ENCODE peak calls at places on chromosomes 4 and X, in five cellular contexts. D, O, E, R and P are unnamed samples.

GRCh38 chr4:16027626-16028025 is 56.2 kb downstream of the PROM1 start:
- DNase-seq in D (no peak), O (no peak), E (no peak), R (no peak), P (peak; percentile 63)

GRCh38 chr4:41360214-41360910 is 103.6 kb downstream of the UCHL1 start:
- DNase-seq in D (peak; percentile 60), O (no peak), E (peak; percentile 83), R (no peak), P (peak; percentile 7)

GRCh38 chr4:159776915-159777314 is 674.0 kb downstream of the RAPGEF2 start:
- DNase-seq in D (no peak), O (no peak), E (no peak), R (no peak), P (no peak)

GRCh38 chr4:98536631-98537030 is 121.8 kb downstream of the TSPAN5 start:
- DNase-seq in D (no peak), O (no peak), E (no peak), R (no peak), P (no peak)

GRCh38 chr4:16437836-16438235 is 211.6 kb upstream of the TAPT1 start:
- DNase-seq in D (no peak), O (no peak), E (no peak), R (no peak), P (peak; percentile 27)

GRCh38 chr4:3107271-3108185 is 33.0 kb downstream of the HTT start:
- DNase-seq in D (no peak), O (no peak), E (no peak), R (no peak), P (peak; percentile 84)

GRCh38 chrX:86295293-86295692 is 147.0 kb downstream of the DACH2 start:
- DNase-seq in D (no peak), O (no peak), E (no peak), R (no peak), P (no peak)

GRCh38 chr4:169993531-169993930 is 32.7 kb downstream of the MFAP3L start:
- DNase-seq in D (no peak), O (no peak), E (no peak), R (no peak), P (no peak)

GRCh38 chr4:88592600-88593448 is 544 bp downstream of the HERC3 start:
- DNase-seq in D (peak; percentile 86), O (peak; percentile 81), E (peak; percentile 91), R (peak; percentile 85), P (peak; percentile 73)

GRCh38 chr4:107826427-107826980 is 1.8 kb downstream of the SGMS2 start:
- DNase-seq in D (no peak), O (no peak), E (no peak), R (no peak), P (no peak)

GRCh38 chr4:74440356-74440755 is 4.6 kb upstream of the AREG start:
- DNase-seq in D (peak; percentile 98), O (no peak), E (no peak), R (no peak), P (no peak)

GRCh38 chr4:12579172-12579571 is 905.0 kb downstream of the RAB28 start:
- DNase-seq in D (no peak), O (no peak), E (no peak), R (no peak), P (peak; percentile 37)

GRCh38 chrX:143139681-143140080 is 114.0 kb downstream of the SPANXN4 start:
- DNase-seq in D (no peak), O (no peak), E (no peak), R (no peak), P (no peak)

GRCh38 chr4:158444621-158445020 is 77.1 kb upstream of the RXFP1 start:
- DNase-seq in D (no peak), O (no peak), E (no peak), R (no peak), P (peak; percentile 44)

GRCh38 chr4:88062843-88063242 is 55.4 kb downstream of the PKD2 start:
- DNase-seq in D (no peak), O (no peak), E (no peak), R (no peak), P (no peak)

GRCh38 chr4:8198906-8199593 is at the start of gene SH3TC1:
- DNase-seq in D (peak; percentile 91), O (peak; percentile 50), E (peak; percentile 96), R (peak; percentile 89), P (peak; percentile 71)

GRCh38 chr4:148305749-148306148 is 136.5 kb downstream of the NR3C2 start:
- DNase-seq in D (no peak), O (no peak), E (no peak), R (no peak), P (no peak)